ENCODE peak calls at places on chromosomes 6 and 20, in seven cellular contexts. D, I, R, M, Y, W and O are unnamed samples.
A peak's percentile ranks its signal among the peaks of the same experiment; 100 is the strongest.

GRCh38 chr6:165725201-165725600 is 62.2 kb upstream of the PDE10A start:
- DNase-seq in R (no peak), Y (no peak), I (no peak), D (no peak), W (no peak), M (no peak), O (no peak)

GRCh38 chr20:49699200-49699992 is 14.3 kb downstream of the B4GALT5 start:
- DNase-seq in W (no peak), M (no peak), R (no peak), Y (no peak), D (no peak), I (no peak), O (no peak)

GRCh38 chr6:117677553-117678131 is 2.4 kb downstream of the NUS1 start:
- DNase-seq in R (no peak), I (no peak), M (no peak), D (no peak), Y (no peak), W (no peak), O (no peak)

GRCh38 chr20:46695888-46696287 is 6.6 kb upstream of the TP53RK start:
- DNase-seq in R (no peak), I (no peak), D (no peak), Y (no peak), W (no peak), M (no peak), O (no peak)

GRCh38 chr6:145112711-145113148 is 622.6 kb downstream of the EPM2A start:
- DNase-seq in R (no peak), Y (no peak), M (no peak), D (no peak), I (no peak), W (no peak), O (no peak)

GRCh38 chr6:82870582-82871172 is 195.0 kb downstream of the UBE3D start:
- DNase-seq in M (no peak), W (no peak), R (no peak), I (no peak), D (no peak), Y (no peak), O (no peak)

GRCh38 chr20:50346372-50347347 is 156.0 kb downstream of the CEBPB start:
- DNase-seq in W (peak; percentile 85), Y (no peak), R (no peak), D (peak; percentile 91), I (peak; percentile 88), M (peak; percentile 85), O (peak; percentile 52)

GRCh38 chr6:110654096-110654820 is 161.0 kb downstream of the CDK19 start:
- DNase-seq in R (no peak), Y (no peak), M (no peak), D (no peak), I (no peak), W (no peak), O (no peak)

GRCh38 chr20:33859157-33859695 is 48.1 kb downstream of the CHMP4B start:
- DNase-seq in M (no peak), I (no peak), W (no peak), Y (no peak), D (no peak), R (peak; percentile 66), O (no peak)

GRCh38 chr6:15506066-15506465 is 156.8 kb downstream of the DTNBP1 start:
- DNase-seq in D (no peak), Y (no peak), W (no peak), R (no peak), M (no peak), I (no peak), O (no peak)

GRCh38 chr6:53659458-53659857 is 6.1 kb downstream of the KLHL31 start:
- DNase-seq in W (no peak), D (no peak), R (no peak), I (no peak), M (no peak), Y (no peak), O (no peak)

GRCh38 chr20:38081575-38081974 is 48.0 kb downstream of the RPRD1B start:
- DNase-seq in D (no peak), R (no peak), I (no peak), M (no peak), Y (no peak), W (no peak), O (no peak)

GRCh38 chr6:34310846-34311245 is 62.0 kb upstream of the SMIM29 start:
- DNase-seq in Y (no peak), W (no peak), R (no peak), M (no peak), I (no peak), D (no peak), O (no peak)

GRCh38 chr6:84033523-84034451 is at the start of gene MRAP2:
- DNase-seq in W (peak; percentile 31), D (no peak), Y (no peak), I (no peak), R (no peak), M (peak; percentile 17), O (no peak)

GRCh38 chr20:12153616-12154015 is 235.9 kb downstream of the BTBD3 start:
- DNase-seq in M (no peak), R (no peak), I (no peak), Y (no peak), W (no peak), D (no peak), O (no peak)

GRCh38 chr6:3226422-3227362 is 761 bp downstream of the TUBB2B start:
- DNase-seq in D (no peak), W (no peak), M (no peak), I (no peak), Y (no peak), R (peak; percentile 31), O (no peak)

DNA sequence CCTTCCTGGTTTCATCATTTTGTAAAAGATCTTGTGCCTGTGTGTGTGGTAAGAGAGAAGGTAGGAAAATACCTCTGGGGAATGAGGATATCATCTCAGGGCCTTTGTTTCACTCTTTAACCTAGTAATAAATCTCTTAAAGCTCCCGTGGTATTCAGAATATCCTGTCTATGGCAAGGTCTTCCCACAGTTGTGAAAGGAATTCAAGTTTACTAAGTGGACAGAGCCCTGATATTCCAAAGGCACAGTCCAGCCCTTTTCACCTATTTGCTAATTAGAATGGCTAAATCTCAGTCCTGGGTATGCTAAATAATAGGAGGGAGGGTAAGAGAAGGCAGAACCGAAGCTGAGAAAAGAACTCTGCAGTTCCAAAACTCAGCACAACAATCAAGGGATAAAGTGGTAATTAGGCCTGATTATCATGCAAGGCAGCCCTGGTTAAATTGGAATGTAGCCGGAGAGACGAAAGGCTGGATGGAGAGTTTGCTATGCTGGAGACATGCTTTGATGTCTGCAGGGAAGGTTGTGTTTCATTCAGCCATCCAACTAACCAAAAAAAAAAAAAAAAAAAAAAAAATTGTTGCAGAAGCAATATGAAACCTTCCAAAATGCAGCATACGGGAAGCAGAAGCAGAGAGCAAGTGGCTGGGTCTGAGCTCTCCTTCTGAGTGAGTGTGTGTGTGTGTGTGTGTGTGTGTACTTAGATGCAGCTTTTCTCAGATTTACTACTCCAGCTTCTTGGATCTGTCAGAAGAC is 28.5 kb upstream of the PIM1 start:
- DNase-seq in I (no peak), M (peak; percentile 17), Y (no peak), W (no peak), R (peak; percentile 25), D (no peak), O (no peak)
- H3K27ac ChIP-seq in I (no peak overlapping the region), M (no peak overlapping the region), Y (no peak overlapping the region), W (no peak overlapping the region), R (no peak overlapping the region), D (no peak overlapping the region), O (no peak overlapping the region)

GRCh38 chr6:43608310-43608763 is 20.7 kb downstream of the GTPBP2 start:
- DNase-seq in D (peak; percentile 71), W (peak; percentile 66), M (peak; percentile 76), I (no peak), Y (peak; percentile 23), R (peak; percentile 62), O (no peak)
- H3K27ac ChIP-seq in D (no peak overlapping the region), W (no peak overlapping the region), M (no peak overlapping the region), I (no peak overlapping the region), Y (no peak overlapping the region), R (no peak overlapping the region), O (no peak overlapping the region)

GRCh38 chr6:105791569-105792318 is 294.4 kb upstream of the PRDM1 start:
- DNase-seq in W (no peak), R (peak; percentile 37), D (no peak), I (no peak), M (no peak), Y (no peak), O (no peak)
- H3K27ac ChIP-seq in W (no peak overlapping the region), R (peak overlapping the region; percentile 35), D (no peak overlapping the region), I (no peak overlapping the region), M (no peak overlapping the region), Y (no peak overlapping the region), O (no peak overlapping the region)

GRCh38 chr6:49606696-49607390 is 29.8 kb downstream of the RHAG start:
- DNase-seq in R (peak; percentile 72), M (peak; percentile 54), W (no peak), D (no peak), I (peak; percentile 33), Y (no peak), O (no peak)

DNA sequence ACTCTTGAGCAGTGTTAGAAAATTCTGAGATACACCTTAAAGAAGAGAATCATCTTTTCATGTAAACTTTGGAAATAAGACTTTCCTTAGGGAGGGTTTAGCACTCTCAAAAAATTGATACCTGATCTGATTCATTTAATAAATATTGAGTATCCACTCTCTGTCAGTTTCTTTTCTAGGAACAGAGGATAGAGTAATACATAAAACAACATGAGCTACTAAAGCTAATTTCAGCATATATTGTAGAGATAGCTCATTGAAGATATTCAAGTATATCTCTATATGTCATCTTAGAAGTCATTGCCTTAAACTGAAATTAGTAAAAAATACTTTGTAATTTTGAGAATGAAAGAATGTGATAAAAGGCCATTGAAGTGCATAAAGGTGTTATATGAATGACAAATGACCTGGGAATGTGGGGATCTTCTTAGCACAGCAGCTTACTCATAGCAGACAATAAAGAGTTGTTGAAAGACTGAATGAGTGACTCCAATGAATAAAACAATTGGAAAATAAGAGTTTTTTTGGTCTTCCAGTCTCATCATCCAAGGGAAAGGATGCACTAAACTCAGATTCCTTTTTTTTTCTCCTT is 29.2 kb downstream of the RHAG start:
- DNase-seq in W (no peak), M (no peak), I (no peak), D (no peak), Y (no peak), R (no peak), O (no peak)
- H3K27ac ChIP-seq in W (no peak overlapping the region), M (no peak overlapping the region), I (no peak overlapping the region), D (no peak overlapping the region), Y (no peak overlapping the region), R (no peak overlapping the region), O (no peak overlapping the region)

DNA sequence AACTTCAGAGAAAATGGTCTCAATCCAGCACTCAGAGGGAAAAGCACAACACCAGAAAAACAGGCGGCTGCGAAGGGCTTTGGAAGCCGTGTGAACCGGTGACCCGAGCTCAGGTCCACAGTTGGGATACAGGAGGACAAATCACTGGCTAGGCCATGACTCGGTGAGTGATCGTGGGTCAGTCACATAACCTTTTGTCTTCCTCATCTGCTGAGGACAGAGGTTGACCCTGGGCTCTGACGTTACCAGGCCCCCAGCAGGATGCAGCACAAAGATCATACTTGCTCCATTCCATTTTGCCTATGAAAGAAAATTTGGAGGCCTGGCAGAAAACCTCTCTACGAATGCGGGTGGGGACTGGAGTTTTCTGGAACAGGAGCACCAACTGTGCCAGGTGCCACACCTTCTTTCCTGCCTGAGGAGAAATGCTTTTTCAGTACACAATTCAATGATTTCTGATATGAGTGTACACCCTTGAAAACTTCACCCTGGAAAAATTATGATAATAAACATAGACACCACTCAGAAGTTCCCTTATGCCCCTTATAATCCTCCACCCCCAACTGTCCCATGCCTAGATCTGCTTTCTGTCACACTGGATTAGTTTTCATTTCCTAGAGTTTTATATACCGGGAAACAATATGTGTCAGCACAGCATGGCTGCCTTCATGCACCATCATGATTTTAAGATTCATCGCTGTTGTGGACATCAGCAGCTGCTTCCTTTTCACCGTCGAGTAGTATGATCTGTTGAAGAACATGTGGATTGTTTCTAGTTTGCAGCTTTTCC is 85.3 kb upstream of the RALGAPA2 start:
- DNase-seq in I (no peak), D (no peak), R (no peak), W (no peak), Y (no peak), M (no peak), O (no peak)
- H3K27ac ChIP-seq in I (no peak overlapping the region), D (no peak overlapping the region), R (no peak overlapping the region), W (no peak overlapping the region), Y (no peak overlapping the region), M (no peak overlapping the region), O (no peak overlapping the region)